ENCODE peak calls at places on chromosomes 2 and 18, in five cellular contexts. F, O, J, K and G are unnamed samples.

GRCh38 chr2:56288863-56289580 is 105.2 kb downstream of the CCDC85A start:
- DNase-seq in F (no peak), J (no peak), O (no peak), K (no peak), G (no peak)

GRCh38 chr18:66440433-66440832 is 163.5 kb downstream of the CDH19 start:
- DNase-seq in F (no peak), O (no peak), K (no peak), J (no peak), G (no peak)

GRCh38 chr18:48979944-48980890 is 29.5 kb upstream of the SMAD7 start:
- DNase-seq in J (peak), O (peak), F (no peak), K (peak), G (no peak)

GRCh38 chr18:13658444-13659204 is 67.7 kb downstream of the FAM210A start:
- DNase-seq in J (no peak), F (no peak), O (no peak), K (no peak), G (no peak)

GRCh38 chr2:11515441-11516071 is 18.3 kb upstream of the GREB1 start:
- DNase-seq in O (no peak), K (no peak), F (no peak), J (no peak), G (no peak)

GRCh38 chr2:225319872-225320271 is 79.6 kb upstream of the NYAP2 start:
- DNase-seq in J (no peak), F (no peak), K (no peak), O (no peak), G (no peak)

GRCh38 chr2:177474904-177475474 is 82.4 kb downstream of the AGPS start:
- DNase-seq in O (peak), J (peak), K (no peak), F (no peak), G (no peak)

GRCh38 chr2:20526666-20527065 is 79.8 kb downstream of the RHOB start:
- DNase-seq in O (peak), K (no peak), F (no peak), J (no peak), G (no peak)

GRCh38 chr18:68778280-68778875 is 19.5 kb upstream of the CCDC102B start:
- DNase-seq in F (no peak), K (no peak), J (no peak), O (peak), G (no peak)

GRCh38 chr2:190069936-190070696 is 7.6 kb upstream of the MSTN start:
- DNase-seq in J (peak), K (no peak), O (peak), F (no peak), G (peak)

GRCh38 chr2:106847366-106847765 is 38.6 kb downstream of the ST6GAL2 start:
- DNase-seq in F (no peak), O (no peak), J (no peak), K (no peak), G (no peak)

GRCh38 chr2:37348155-37348554 is 3.7 kb downstream of the QPCT start:
- DNase-seq in O (no peak), J (no peak), K (no peak), F (no peak), G (no peak)

GRCh38 chr2:199911877-199912161 is 726 bp downstream of the C2orf69 start:
- DNase-seq in O (no peak), J (no peak), F (no peak), K (no peak), G (no peak)

GRCh38 chr2:128584296-128584900 is 265.7 kb upstream of the HS6ST1 start:
- DNase-seq in K (no peak), F (no peak), O (peak), J (peak), G (no peak)

GRCh38 chr2:176536739-176537138 is 267.5 kb downstream of the MTX2 start:
- DNase-seq in K (no peak), F (no peak), O (no peak), J (no peak), G (no peak)

GRCh38 chr2:72035518-72036172 is 112.0 kb downstream of the CYP26B1 start:
- DNase-seq in F (no peak), K (peak), J (no peak), O (no peak), G (no peak)

GRCh38 chr2:237922641-237923361 is 44.0 kb upstream of the UBE2F start:
- DNase-seq in K (no peak), O (no peak), J (no peak), F (no peak), G (no peak)

GRCh38 chr2:233448220-233448559 is 93.9 kb downstream of the DGKD start:
- DNase-seq in J (peak), K (peak), O (no peak), F (no peak), G (no peak)

GRCh38 chr2:26644188-26644835 is 3.1 kb upstream of the CIB4 start:
- DNase-seq in J (no peak), O (no peak), K (peak), F (peak), G (no peak)

GRCh38 chr18:8893628-8894231 is 188.4 kb downstream of the MTCL1 start:
- DNase-seq in O (no peak), K (no peak), J (no peak), F (no peak), G (no peak)

GRCh38 chr18:8895987-8896619 is 190.7 kb downstream of the MTCL1 start:
- DNase-seq in K (no peak), O (peak), F (no peak), J (peak), G (no peak)

GRCh38 chr18:8895341-8895740 is 190.0 kb downstream of the MTCL1 start:
- DNase-seq in J (no peak), K (no peak), F (no peak), O (no peak), G (no peak)

GRCh38 chr18:8893221-8893620 is 187.9 kb downstream of the MTCL1 start:
- DNase-seq in O (no peak), F (no peak), K (no peak), J (no peak), G (no peak)

DNA sequence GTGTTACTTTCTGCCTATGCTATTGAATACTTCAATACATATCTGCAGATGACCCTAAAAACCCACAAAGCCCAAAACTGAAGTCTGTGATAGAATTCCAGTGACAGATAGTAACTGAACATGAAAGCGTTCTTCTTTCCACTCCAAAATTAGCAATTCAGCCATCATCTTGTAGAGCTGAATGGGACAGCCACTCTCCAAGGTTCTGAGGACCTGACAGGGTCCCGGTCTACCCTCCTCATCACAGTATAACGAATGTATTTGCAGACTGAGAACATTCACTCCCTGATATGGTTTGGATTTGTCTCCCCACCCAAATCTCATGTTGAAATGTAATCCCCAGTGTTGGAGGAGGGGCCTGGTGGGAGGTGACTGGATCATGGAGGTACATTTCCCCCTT is 189.5 kb downstream of the MTCL1 start:
- DNase-seq in K (no peak), O (no peak), F (no peak), J (no peak), G (no peak)
- H2BK12ac ChIP-seq in K (no peak), O (no peak), F (no peak), J (no peak), G (no peak)

GRCh38 chr2:30349691-30350090 is 97.4 kb upstream of the LCLAT1 start:
- DNase-seq in O (peak), F (no peak), K (no peak), J (no peak), G (no peak)
- H2BK12ac ChIP-seq in O (no peak), F (no peak), K (no peak), J (no peak), G (no peak)

GRCh38 chr2:102094917-102095316 is 47.6 kb upstream of the IL1R1 start:
- DNase-seq in J (peak), O (peak), F (no peak), K (no peak), G (no peak)
- H2BK12ac ChIP-seq in J (no peak), O (peak), F (no peak), K (no peak), G (no peak)

GRCh38 chr2:34266908-34267697 is 668.0 kb upstream of the FAM98A start:
- DNase-seq in F (no peak), J (no peak), O (no peak), K (peak), G (no peak)

DNA sequence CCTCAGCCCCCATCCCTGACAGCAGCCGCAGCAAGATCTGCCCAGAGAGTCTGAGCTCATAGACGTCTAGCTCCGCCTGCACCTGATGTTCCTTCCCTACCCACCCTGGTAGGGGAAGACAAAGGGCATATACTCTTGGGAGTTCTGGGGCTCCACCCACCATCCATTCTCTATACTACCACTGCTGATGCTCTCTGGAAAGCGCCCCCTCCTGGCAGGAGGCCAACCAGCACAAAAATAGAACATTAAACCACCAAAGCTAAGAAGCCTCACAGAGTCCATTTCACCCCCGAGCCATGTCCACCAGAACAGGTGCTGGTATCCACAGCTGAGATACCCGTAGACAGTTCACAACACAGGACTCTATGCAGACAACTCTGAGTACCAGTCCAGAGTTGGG is 662.6 kb upstream of the FAM98A start:
- DNase-seq in F (no peak), O (no peak), K (no peak), J (no peak), G (no peak)
- H2BK12ac ChIP-seq in F (no peak), O (no peak), K (no peak), J (no peak), G (no peak)

DNA sequence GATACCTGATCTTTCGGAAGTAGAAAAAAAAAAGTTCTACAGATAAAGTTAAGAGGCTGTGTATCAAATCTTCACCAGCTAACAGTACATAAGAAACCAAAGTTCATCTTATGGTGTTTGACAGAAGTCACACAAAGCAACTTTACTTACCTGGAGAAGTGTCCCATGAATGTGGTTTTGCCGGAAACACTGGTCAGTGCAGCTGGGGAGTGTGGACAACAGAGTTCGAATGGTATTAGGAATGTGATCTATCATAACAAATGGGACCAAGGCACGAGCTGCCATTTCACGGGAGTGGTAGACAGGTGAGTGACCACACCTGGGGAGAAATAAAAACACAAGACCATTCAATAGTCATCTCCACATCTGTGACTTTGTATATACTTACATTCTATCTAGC is 171.4 kb upstream of the ZFP36L2 start:
- DNase-seq in F (no peak), J (peak), O (no peak), K (no peak), G (no peak)
- H2BK12ac ChIP-seq in F (no peak), J (no peak), O (no peak), K (no peak), G (no peak)

DNA sequence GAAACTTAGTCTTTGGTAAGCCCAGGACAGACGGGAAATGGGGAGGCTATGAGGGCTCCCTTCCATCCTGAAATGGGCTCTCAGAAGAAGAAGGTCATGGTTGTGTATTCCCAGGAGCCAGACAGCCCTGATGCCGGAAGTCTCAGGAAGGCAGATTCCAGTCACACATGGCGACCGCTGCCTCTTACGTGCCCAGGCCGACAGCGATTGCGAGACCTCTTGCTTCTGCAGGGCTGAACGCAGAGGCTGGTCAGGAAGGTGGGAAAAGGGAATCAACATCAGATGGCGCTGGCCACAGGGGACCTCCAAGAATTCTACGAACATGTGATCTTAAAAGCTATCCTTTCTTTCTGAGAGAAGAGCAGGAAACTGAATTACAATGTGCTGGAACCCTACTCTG is 22.8 kb upstream of the SH3BP4 start:
- DNase-seq in F (no peak), O (no peak), K (peak), J (no peak), G (no peak)
- H2BK12ac ChIP-seq in F (no peak), O (no peak), K (no peak), J (no peak), G (no peak)

GRCh38 chr2:83531211-83531610 is 927.9 kb downstream of the SUCLG1 start:
- DNase-seq in J (no peak), K (no peak), O (no peak), F (no peak), G (peak)
- H2BK12ac ChIP-seq in J (no peak), K (no peak), O (no peak), F (no peak), G (no peak)

GRCh38 chr2:5617796-5618195 is 74.4 kb upstream of the SOX11 start:
- DNase-seq in O (no peak), F (no peak), J (no peak), K (no peak), G (no peak)
- H2BK12ac ChIP-seq in O (no peak), F (no peak), J (no peak), K (no peak), G (no peak)

GRCh38 chr18:7857562-7857961 is 290.4 kb downstream of the PTPRM start:
- DNase-seq in F (no peak), K (no peak), J (no peak), O (no peak), G (no peak)
- H2BK12ac ChIP-seq in F (no peak), K (no peak), J (no peak), O (no peak), G (no peak)